ENCODE peak calls at places on chromosomes 7 and 10, in six cellular contexts. V, D, P, O, T and E are unnamed samples. For H3K4me1, the result is how much of the 10 kb centered on the place peaks cover.

GRCh38 chr7:92461027-92462003 is 14.0 kb downstream of the GATAD1 start:
- DNase-seq in V (peak), O (peak), T (no peak), P (no peak), D (peak), E (peak)

GRCh38 chr7:75617634-75618234 is 121.0 kb downstream of the HIP1 start:
- DNase-seq in D (peak), O (peak), P (peak), T (peak), V (no peak), E (peak)

GRCh38 chr7:25619963-25620799 is 391.9 kb upstream of the NPVF start:
- DNase-seq in D (peak), O (peak), T (peak), P (peak), V (no peak), E (no peak)

GRCh38 chr7:100890640-100891521 is 1.4 kb upstream of the UFSP1 start:
- DNase-seq in P (no peak), V (no peak), O (no peak), T (no peak), D (no peak), E (no peak)

GRCh38 chr10:119340893-119341235 is 133.5 kb downstream of the GRK5 start:
- DNase-seq in D (no peak), V (no peak), O (no peak), T (no peak), P (no peak), E (no peak)

GRCh38 chr7:3495530-3495929 is 194.5 kb downstream of the SDK1 start:
- DNase-seq in T (no peak), D (no peak), P (no peak), V (no peak), O (no peak), E (no peak)

GRCh38 chr10:126171555-126171954 is 216.7 kb downstream of the ADAM12 start:
- DNase-seq in D (no peak), O (no peak), P (no peak), V (peak), T (no peak), E (no peak)

GRCh38 chr7:156050636-156051569 is 238.6 kb upstream of the SHH start:
- DNase-seq in O (no peak), V (no peak), D (no peak), T (no peak), P (no peak), E (no peak)

GRCh38 chr10:127161482-127161881 is 34.9 kb downstream of the INSYN2A start:
- DNase-seq in D (no peak), V (no peak), P (no peak), O (no peak), T (no peak), E (no peak)

GRCh38 chr10:110387617-110387982 is 82.9 kb upstream of the SMNDC1 start:
- DNase-seq in D (no peak), O (no peak), P (no peak), T (no peak), V (no peak), E (no peak)

GRCh38 chr7:102412548-102412947 is 16.4 kb downstream of the PRKRIP1 start:
- DNase-seq in V (peak), P (no peak), T (no peak), D (peak), O (peak), E (peak)

GRCh38 chr7:90404777-90405176 is 1.5 kb downstream of the CLDN12 start:
- DNase-seq in O (no peak), D (peak), T (no peak), P (no peak), V (peak), E (no peak)

GRCh38 chr10:97001183-97001991 is 169.3 kb downstream of the LCOR start:
- DNase-seq in T (no peak), D (no peak), O (no peak), V (no peak), P (no peak), E (no peak)

GRCh38 chr7:129616530-129616929 is 5.0 kb downstream of the NRF1 start:
- DNase-seq in P (no peak), T (no peak), D (no peak), O (no peak), V (no peak), E (no peak)

GRCh38 chr7:40348126-40348728 is 213.4 kb downstream of the SUGCT start:
- DNase-seq in O (no peak), V (no peak), T (no peak), P (no peak), D (no peak), E (no peak)

GRCh38 chr7:139893999-139894398 is 64.9 kb downstream of the TBXAS1 start:
- DNase-seq in D (no peak), O (no peak), V (no peak), T (peak), P (no peak), E (no peak)

GRCh38 chr7:127665922-127666321 is 13.9 kb downstream of the SND1 start:
- DNase-seq in D (no peak), P (no peak), T (no peak), V (no peak), O (no peak), E (no peak)

GRCh38 chr7:21507627-21508343 is 35.1 kb upstream of the DNAH11 start:
- DNase-seq in D (peak), P (peak), T (no peak), O (peak), V (peak), E (no peak)

GRCh38 chr10:90916392-90917110 is 4.3 kb downstream of the ANKRD1 start:
- DNase-seq in V (no peak), P (no peak), O (no peak), D (no peak), T (no peak), E (no peak)

GRCh38 chr7:4835398-4836205 is 26.2 kb downstream of the PAPOLB start:
- DNase-seq in V (no peak), T (no peak), P (no peak), O (no peak), D (no peak), E (no peak)

GRCh38 chr10:15719062-15719898 is 442 bp downstream of the ITGA8 start:
- DNase-seq in O (peak), P (no peak), T (no peak), D (no peak), V (no peak), E (no peak)

GRCh38 chr10:67433276-67433675 is 262.7 kb downstream of the CTNNA3 start:
- DNase-seq in D (no peak), O (no peak), T (no peak), P (no peak), V (no peak), E (no peak)

GRCh38 chr10:29057712-29058426 is 231.0 kb upstream of the LYZL1 start:
- DNase-seq in V (peak), T (no peak), D (peak), P (no peak), O (no peak), E (no peak)

GRCh38 chr7:128845987-128846386 is 15.8 kb downstream of the FLNC start:
- DNase-seq in P (no peak), V (no peak), O (no peak), T (no peak), D (no peak), E (no peak)

GRCh38 chr7:47609803-47610452 is 28.0 kb upstream of the TNS3 start:
- DNase-seq in P (no peak), O (no peak), T (no peak), D (no peak), V (peak), E (no peak)

GRCh38 chr10:958106-958505 is 26.6 kb upstream of the LARP4B start:
- DNase-seq in O (no peak), D (no peak), V (no peak), T (no peak), P (no peak), E (no peak)

GRCh38 chr10:70514591-70514990 is 36.0 kb downstream of the PALD1 start:
- DNase-seq in V (no peak), P (no peak), D (no peak), O (no peak), T (no peak), E (no peak)

GRCh38 chr7:128188396-128189230 is 52.5 kb upstream of the LEP start:
- DNase-seq in T (no peak), V (no peak), O (no peak), P (no peak), D (no peak), E (no peak)

GRCh38 chr7:101162551-101163280 is 2.7 kb downstream of the VGF start:
- DNase-seq in P (no peak), T (no peak), O (peak), D (no peak), V (peak), E (no peak)

GRCh38 chr10:6141296-6142151 is 52.7 kb downstream of the RBM17 start:
- DNase-seq in D (no peak), V (peak), T (no peak), O (no peak), P (no peak), E (no peak)
- TF ChIP-seq POLR2A in D (no peak), V (peak), T (no peak), O (no peak), P (no peak), E (no peak)

DNA sequence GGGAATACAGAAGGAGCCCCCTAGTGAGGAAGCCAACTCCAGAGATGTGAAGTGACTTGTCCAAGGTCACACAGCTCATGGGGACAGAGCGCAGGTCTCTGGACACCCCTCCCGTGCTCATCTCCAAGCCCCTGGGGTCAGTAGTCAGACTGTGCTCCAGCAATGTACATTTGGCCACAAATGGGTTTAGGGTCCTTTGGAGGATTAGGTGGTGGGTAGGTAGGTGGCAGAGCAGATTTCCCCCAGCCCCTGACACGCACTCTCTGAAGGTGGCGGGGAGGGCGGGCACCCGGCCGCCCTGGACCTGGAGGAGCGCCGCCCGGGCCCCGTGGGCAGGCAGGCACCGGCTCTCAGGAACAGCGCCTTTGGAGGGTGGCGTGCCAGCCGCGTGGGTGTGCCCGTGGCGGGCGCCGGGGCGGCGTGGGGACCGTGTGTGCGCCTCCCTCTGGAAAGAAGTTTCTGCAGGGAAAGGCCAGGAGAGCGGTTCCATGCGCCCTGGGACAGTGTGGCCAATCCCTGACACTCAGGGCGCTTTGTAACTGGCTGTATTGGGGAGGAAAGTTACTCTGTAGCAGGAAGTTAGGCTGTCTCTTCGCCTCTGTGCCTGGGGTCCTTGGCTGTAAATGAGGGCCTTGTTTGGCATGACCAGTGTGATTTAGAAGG is 1.0 kb downstream of the WIPF3 start:
- DNase-seq in D (peak), O (peak), T (peak), V (no peak), P (peak), E (no peak)
- TF ChIP-seq CTCF in D (peak), O (peak), T (no peak), V (no peak), P (peak), E (peak)

DNA sequence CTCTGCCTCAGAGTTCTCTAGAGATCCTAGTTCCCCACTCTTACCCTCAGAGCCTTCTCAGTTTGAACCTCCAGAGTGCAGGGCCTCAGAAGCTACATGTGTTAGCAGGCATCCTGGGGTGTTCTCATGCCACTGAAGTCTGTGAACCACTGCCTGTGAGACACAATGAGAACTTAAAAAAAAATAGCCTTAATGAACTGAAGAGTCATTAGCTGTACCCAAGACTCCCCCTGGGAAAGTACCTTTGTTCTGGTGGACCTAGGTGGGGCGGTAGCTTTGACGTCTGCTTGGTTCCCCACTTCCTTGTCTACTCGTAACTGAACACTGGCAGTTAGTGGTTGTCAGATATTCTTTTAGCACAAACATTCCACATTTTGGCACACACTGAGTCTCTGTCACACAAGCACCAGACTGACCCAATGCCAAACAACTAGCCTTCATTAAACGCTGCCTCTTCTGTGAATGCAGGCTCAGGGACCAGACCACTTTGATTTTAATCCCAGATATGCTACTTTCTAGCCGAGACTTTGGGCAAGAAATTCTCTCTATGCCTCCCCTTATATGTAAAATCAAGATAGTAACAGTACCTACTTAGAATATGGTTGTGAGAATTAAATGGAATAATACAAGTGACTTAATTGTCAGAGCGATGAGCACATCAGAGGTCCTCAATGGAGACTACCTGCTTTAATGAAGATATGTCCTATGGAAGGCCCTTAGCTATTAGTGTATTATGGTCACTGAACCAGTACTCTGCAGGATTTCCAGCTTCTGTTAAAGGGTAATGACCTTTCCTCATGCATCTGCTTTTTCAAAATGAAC is 75.3 kb upstream of the CC2D2B start:
- DNase-seq in D (no peak), T (no peak), V (no peak), P (no peak), O (peak), E (peak)
- H3K4me1 ChIP-seq in D (under half), T (under half), V (under half), P (under half), O (under half), E (under half)

GRCh38 chr10:8044331-8044907 is 10.1 kb upstream of the GATA3 start:
- DNase-seq in T (no peak), P (no peak), V (no peak), O (no peak), D (no peak), E (no peak)

GRCh38 chr10:8043569-8044306 is 10.8 kb upstream of the GATA3 start:
- DNase-seq in T (no peak), O (no peak), D (no peak), P (no peak), V (no peak), E (no peak)

GRCh38 chr10:8047452-8048280 is 6.8 kb upstream of the GATA3 start:
- DNase-seq in D (no peak), T (no peak), P (no peak), V (no peak), O (no peak), E (no peak)

GRCh38 chr10:8044908-8045727 is 9.4 kb upstream of the GATA3 start:
- DNase-seq in D (no peak), P (no peak), O (no peak), T (no peak), V (no peak), E (no peak)

DNA sequence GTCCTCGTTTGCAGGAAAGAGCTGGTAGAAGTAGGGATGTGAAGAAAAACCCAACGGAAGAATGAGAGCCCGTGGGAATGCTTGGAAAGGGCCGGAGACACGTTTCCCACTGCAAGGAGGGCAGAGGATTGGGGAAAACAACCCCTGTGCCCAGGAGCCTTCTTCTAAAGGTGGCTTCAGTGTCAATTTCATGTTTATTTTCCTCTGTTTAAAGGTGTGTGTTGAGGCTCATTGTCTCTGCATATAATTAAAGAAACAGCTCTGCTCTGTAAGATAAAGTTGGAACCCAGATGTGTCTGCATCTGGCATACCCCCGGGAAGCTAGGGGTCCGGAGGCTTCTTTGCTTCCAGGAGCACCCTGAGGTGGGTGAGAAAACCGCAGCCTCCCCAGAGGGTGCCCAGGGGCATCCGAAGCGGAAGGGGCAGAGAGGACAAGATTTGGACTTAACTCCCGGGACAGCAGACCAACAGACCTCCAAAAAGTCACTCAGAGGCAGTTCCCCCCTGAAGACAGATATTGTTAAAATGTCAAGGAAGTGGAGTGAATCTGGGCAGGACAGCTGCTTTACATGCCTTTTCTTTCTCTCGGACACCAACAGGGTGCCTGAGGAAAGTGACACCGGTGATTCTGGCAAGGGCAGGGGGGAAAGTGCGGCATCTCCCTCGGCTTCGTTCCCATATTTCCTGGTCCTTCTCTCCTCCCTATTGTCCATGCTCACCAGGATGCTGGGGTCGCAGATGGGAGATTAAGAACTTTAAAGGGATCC is 8.6 kb upstream of the GATA3 start:
- DNase-seq in P (no peak), O (no peak), D (no peak), V (no peak), T (no peak), E (no peak)
- TF ChIP-seq POLR2A in P (no peak), O (no peak), D (no peak), V (no peak), T (no peak), E (no peak)

GRCh38 chr7:144508702-144509101 is 105.2 kb upstream of the NOBOX start:
- DNase-seq in D (no peak), O (no peak), T (no peak), V (no peak), P (no peak), E (no peak)

GRCh38 chr7:144515430-144515829 is 111.9 kb upstream of the NOBOX start:
- DNase-seq in D (no peak), V (no peak), P (no peak), O (no peak), T (no peak), E (no peak)

GRCh38 chr7:144517762-144518161 is 114.3 kb upstream of the NOBOX start:
- DNase-seq in P (no peak), V (no peak), D (no peak), T (no peak), O (no peak), E (no peak)

GRCh38 chr7:144516729-144517128 is 113.2 kb upstream of the NOBOX start:
- DNase-seq in V (no peak), D (no peak), P (no peak), O (no peak), T (no peak), E (no peak)

DNA sequence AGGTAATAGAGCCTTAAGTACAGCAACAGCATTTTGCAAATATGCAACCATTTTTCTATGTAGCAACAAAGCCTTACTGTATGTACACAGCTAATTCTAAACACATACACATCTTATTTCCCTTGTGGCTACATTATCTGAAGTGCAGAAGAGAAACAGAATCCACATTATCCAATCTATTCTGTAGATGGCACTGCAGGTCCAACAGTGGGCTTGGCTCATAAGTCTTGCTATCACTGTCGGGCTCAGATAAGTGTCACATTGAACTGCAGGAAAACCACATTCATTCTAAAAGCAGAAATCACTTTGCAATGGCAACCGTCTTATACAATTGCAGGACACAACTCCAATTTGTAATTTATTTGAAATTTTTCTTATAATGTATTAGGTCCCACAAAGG is 109.8 kb upstream of the NOBOX start:
- DNase-seq in V (no peak), P (no peak), O (no peak), D (no peak), T (no peak), E (no peak)
- TF ChIP-seq CTCF in V (no peak), P (no peak), O (no peak), D (peak), T (no peak), E (no peak)

DNA sequence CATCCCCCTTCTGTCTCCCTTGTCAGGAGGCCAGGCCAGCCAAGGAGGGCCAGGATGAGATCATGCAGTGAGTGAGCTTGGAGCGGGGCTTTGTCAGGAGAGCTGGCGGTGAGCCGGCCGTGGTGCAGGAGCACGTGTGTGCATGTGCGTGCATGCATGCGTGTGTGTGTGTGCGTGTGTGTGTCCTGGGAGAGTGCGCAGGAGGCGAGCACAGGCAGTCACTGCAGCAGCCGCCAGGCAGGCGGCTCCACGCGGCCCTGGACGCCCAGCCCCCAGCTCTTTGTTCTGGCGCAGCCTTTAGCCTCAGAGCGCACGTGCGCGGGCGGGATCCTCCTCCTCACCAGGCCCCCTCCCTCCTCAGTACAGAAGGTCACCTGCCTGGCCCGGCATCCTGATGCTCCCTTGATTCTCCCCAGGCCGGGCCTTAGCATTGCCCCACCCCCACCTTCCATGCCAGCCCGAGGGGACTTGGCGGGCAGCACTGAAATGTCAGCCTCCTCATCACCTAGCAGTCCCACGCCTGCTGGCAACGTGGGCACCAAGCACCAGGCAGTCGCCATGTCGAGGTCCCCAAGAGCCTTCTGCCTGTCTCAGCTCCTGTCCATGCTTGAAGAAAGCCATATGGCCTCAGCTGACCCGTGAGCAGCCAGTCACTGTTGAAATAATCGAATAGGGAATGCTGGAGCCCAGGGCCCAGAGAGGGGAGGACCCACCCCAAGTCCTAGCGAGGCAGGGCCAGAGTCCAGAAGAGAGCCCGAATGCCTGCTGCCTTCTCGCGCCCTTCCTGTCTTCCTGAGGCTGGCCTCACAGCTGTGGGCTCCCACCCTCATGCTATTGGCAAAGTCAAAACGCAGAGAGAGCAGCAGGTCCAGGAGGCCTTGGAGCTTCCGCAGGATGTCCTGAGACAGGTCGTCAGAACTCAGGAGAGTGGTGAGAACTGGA is 125.9 kb upstream of the PPIF start:
- DNase-seq in D (peak), V (peak), T (no peak), O (peak), P (peak), E (peak)
- H3K4me1 ChIP-seq in D (half or more), V (under half), T (half or more), O (under half), P (under half), E (under half)

GRCh38 chr10:133294189-133294588 is 14.5 kb downstream of the TUBGCP2 start:
- DNase-seq in V (no peak), O (no peak), D (no peak), P (no peak), T (no peak), E (no peak)
- TF ChIP-seq POLR2A in V (no peak), O (no peak), D (no peak), P (no peak), T (no peak), E (no peak)

GRCh38 chr7:38632411-38632810 is 1.2 kb upstream of the AMPH start:
- DNase-seq in T (no peak), V (no peak), D (no peak), P (no peak), O (no peak), E (no peak)
- TF ChIP-seq CTCF in T (no peak), V (no peak), D (no peak), P (no peak), O (no peak), E (no peak)